ENCODE peak calls at places on chromosomes 6 and 20, in five cellular contexts. F is heart left ventricle; Z is CD4-positive, alpha-beta memory T cell; T is substantia nigra; O is IMR-90. J is an unnamed sample.

GRCh38 chr20:24663496-24663895 is 194.1 kb downstream of the SYNDIG1 start:
- DNase-seq in F (no peak), Z (no peak), T (no peak), O (no peak), J (no peak)

GRCh38 chr6:36603222-36604089 is 9.3 kb downstream of the SRSF3 start:
- DNase-seq in T (no peak), F (no peak), Z (no peak), O (no peak), J (no peak)

GRCh38 chr20:63782051-63782471 is 42.5 kb downstream of the SLC2A4RG start:
- DNase-seq in T (no peak), Z (peak), O (no peak), F (no peak), J (peak)

GRCh38 chr20:23856736-23857135 is 22.8 kb downstream of the CST5 start:
- DNase-seq in F (no peak), Z (no peak), O (no peak), T (no peak), J (no peak)

GRCh38 chr6:104325341-104326172 is 534.2 kb downstream of the HACE1 start:
- DNase-seq in F (no peak), T (no peak), Z (no peak), O (no peak), J (peak)

GRCh38 chr6:82022614-82023102 is 224.9 kb downstream of the IBTK start:
- DNase-seq in F (no peak), O (peak), Z (no peak), T (no peak), J (no peak)

GRCh38 chr6:142700032-142700431 is 244.9 kb downstream of the HIVEP2 start:
- DNase-seq in F (no peak), T (no peak), O (no peak), Z (no peak), J (no peak)

GRCh38 chr6:136797977-136798376 is 5.7 kb upstream of the MAP3K5 start:
- DNase-seq in Z (no peak), T (no peak), O (no peak), F (no peak), J (no peak)

GRCh38 chr6:404685-405423 is 13.3 kb downstream of the IRF4 start:
- DNase-seq in F (no peak), Z (no peak), O (no peak), T (no peak), J (no peak)

GRCh38 chr6:131317516-131317915 is 182.2 kb downstream of the AKAP7 start:
- DNase-seq in Z (no peak), O (peak), T (no peak), F (no peak), J (no peak)

GRCh38 chr6:20153194-20153593 is 59.1 kb downstream of the MBOAT1 start:
- DNase-seq in Z (no peak), O (no peak), T (no peak), F (no peak), J (no peak)

GRCh38 chr20:43662943-43663655 is 3.8 kb upstream of the MYBL2 start:
- DNase-seq in Z (no peak), T (no peak), O (peak), F (no peak), J (no peak)

GRCh38 chr6:119643866-119644265 is 294.3 kb upstream of the MAN1A1 start:
- DNase-seq in F (no peak), Z (no peak), T (no peak), O (no peak), J (no peak)

GRCh38 chr6:136510782-136511181 is 39.4 kb downstream of the MAP7 start:
- DNase-seq in T (no peak), Z (peak), F (no peak), O (no peak), J (no peak)

GRCh38 chr20:16030253-16030652 is 543.0 kb downstream of the KIF16B start:
- DNase-seq in O (no peak), Z (no peak), F (no peak), T (no peak), J (no peak)

GRCh38 chr6:14243617-14244016 is 126.0 kb downstream of the CD83 start:
- DNase-seq in F (no peak), Z (no peak), O (no peak), T (no peak), J (no peak)

GRCh38 chr6:23499549-23499948 is 626.5 kb upstream of the NRSN1 start:
- DNase-seq in Z (no peak), F (no peak), O (no peak), T (no peak), J (no peak)

GRCh38 chr6:142187209-142187608 is 40.1 kb downstream of the VTA1 start:
- DNase-seq in T (no peak), Z (no peak), O (peak), F (peak), J (no peak)

GRCh38 chr20:1327827-1328679 is 886 bp downstream of the SDCBP2 start:
- DNase-seq in Z (no peak), T (no peak), F (no peak), O (no peak), J (no peak)

GRCh38 chr6:42777126-42777822 is 4.6 kb upstream of the BICRAL start:
- DNase-seq in T (no peak), O (peak), F (no peak), Z (no peak), J (peak)

GRCh38 chr6:4658486-4658885 is 117.7 kb upstream of the CDYL start:
- DNase-seq in T (no peak), F (no peak), O (no peak), Z (no peak), J (no peak)

GRCh38 chr6:130765181-130765727 is 62.0 kb upstream of the SMLR1 start:
- DNase-seq in O (no peak), T (no peak), Z (no peak), F (no peak), J (no peak)

GRCh38 chr6:29487660-29488059 is at the start of gene MAS1L:
- DNase-seq in O (no peak), F (no peak), T (no peak), Z (no peak), J (no peak)

DNA sequence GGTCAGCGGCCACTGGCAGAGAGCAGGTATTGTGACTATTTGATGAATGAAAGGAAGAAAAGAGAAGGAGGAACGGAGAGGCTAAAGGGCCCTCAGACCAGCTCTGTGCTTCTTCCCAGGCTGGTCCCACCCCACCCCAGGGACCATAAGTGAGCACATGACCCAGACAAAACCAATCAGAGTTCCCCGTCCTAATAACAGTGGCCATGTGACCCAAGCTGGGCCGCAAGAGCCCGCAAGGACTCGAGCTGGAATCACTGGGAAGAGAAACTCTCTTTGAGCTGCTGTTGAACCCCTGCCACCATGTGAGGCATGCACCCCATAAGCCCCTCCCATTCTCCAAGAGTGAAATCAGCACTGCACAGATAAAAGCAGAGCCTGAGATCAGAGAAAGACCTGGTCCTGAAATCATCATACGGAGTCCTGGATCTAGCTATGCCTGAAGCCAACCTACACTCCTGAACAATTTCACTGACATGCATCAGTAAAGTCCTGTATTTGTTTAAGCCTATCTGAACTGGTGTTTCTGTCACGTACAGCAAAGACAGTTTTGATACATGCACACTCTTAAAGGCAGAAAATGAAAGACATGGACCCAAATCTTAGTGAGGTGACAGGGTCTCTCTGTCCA is 90.2 kb downstream of the PREX1 start:
- DNase-seq in F (no peak), O (no peak), Z (no peak), T (no peak), J (no peak)
- H3K27ac ChIP-seq in F (peak), O (no peak), Z (peak), T (peak), J (peak)

GRCh38 chr6:159719287-159719686 is 8.0 kb upstream of the WTAP start:
- DNase-seq in O (peak), F (no peak), T (no peak), Z (no peak), J (no peak)
- H3K27ac ChIP-seq in O (no peak), F (no peak), T (no peak), Z (no peak), J (no peak)

DNA sequence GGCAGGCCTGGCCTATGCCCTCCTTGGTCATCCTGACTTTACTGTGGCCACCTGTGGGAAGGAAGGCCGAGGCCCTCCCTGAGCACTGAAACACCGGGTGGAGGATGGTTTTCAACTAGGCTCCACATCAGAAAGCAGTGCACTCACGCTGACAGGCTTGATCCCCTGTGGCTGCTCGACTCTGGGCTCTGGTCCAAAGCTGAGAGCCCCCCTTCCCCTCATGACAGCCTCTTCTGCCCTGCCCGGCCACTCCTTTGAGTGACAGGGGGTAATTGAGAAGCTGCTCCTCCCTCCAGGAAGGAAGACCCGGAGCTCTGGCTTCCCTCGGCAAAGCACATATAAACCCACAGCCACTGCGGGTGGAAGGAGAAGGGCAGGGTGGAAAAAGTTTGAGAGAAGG is 43.6 kb downstream of the MUC22 start:
- DNase-seq in O (no peak), F (peak), Z (no peak), T (no peak), J (no peak)
- H3K27ac ChIP-seq in O (no peak), F (no peak), Z (no peak), T (no peak), J (no peak)

DNA sequence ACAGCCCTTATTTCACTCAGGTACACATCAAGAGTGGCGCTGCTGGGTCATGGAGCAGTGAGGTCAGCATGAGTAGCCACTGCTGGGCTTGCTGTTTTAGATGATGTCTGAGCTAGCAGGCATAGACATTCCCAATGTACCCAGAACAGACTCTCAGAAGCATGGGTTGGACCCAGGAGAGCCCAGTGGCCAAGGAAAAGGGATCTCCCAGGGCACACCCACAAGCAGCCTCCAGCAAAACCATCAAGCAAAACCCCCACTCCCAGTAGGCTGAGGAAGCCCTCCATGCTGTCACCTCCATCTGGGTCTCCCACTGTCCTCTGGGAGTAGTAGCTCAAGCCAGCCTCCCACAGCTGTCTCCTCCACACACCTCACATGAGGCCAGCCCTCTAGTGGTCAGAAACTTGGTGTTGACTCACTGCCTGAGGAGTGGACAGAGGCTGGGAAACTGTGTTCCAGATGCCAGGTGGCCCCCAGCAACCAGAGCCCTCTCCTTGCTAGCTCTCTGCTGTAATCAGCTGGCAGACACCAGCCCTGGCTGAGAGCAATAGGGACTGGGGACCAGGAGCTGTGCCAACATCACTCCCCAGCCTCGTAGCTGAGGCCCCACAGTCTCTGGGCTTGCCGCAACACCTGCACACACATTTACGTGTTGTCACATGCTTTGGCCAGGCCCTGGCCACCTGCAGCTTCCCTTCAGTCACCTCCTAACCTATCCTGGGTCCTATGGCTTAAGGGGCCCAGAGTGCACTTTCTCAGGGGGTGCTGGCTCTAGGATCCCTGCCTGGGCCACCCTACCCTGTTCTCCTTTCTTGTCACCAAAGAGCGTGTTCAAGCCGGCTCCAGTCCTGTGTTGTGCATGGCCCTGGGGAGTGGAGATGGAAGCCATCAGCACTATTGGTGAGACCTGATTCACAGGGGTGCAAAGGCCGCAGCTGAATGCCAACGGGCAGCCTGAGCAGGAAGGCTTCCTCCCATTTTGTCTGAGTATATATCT is 1.9 kb upstream of the AP5S1 start:
- DNase-seq in O (peak), T (peak), F (peak), Z (no peak), J (no peak)
- H3K27ac ChIP-seq in O (peak), T (peak), F (peak), Z (no peak), J (peak)

DNA sequence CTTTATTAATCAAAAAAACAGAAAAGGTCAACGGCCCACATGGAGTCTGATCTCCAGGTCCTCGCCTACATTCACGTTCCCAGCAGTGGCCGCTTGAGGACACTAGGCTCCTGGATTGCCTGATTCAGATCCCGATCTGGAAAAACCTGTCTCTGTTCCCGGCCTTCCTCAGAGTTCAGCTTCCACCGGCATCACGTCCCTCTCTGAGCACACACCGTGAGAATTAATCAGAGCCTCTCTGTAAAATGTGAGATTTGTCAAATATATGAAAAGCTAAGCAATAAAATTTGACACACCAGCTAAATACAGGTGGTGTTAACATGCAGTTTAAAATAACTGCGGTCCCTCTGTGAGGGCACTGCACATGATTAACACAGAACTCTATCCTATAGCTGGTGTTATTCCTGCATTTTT is 122.8 kb upstream of the COL21A1 start:
- DNase-seq in T (no peak), O (no peak), Z (no peak), F (peak), J (no peak)
- H3K27ac ChIP-seq in T (no peak), O (peak), Z (no peak), F (peak), J (no peak)

J was measured in CD4-positive, CD25-positive, alpha-beta regulatory T cell.